ENCODE peak calls at places on chromosome 10, in eight cellular contexts. R is H9, X is spleen, L is OCI-LY7, C is body of pancreas, V is hepatocyte, T is dorsolateral prefrontal cortex, O is transverse colon. P is an unnamed sample.

GRCh38 chr10:49296382-49296781 is 2.6 kb upstream of the C10orf71 start:
- DNase-seq in T (no peak), R (no peak), L (no peak), X (no peak), V (no peak), C (no peak), O (no peak), P (no peak)

GRCh38 chr10:121448768-121449456 is 149.3 kb downstream of the FGFR2 start:
- DNase-seq in T (no peak), R (no peak), X (no peak), O (no peak), V (no peak), L (no peak), C (no peak), P (no peak)

GRCh38 chr10:86087716-86088115 is 278.9 kb downstream of the GRID1 start:
- DNase-seq in L (no peak), O (no peak), X (peak), C (no peak), V (no peak), T (peak), R (no peak), P (no peak)

GRCh38 chr10:108598320-108598695 is 1325.0 kb downstream of the XPNPEP1 start:
- DNase-seq in T (no peak), X (no peak), R (peak), C (no peak), O (no peak), V (no peak), L (no peak), P (no peak)

GRCh38 chr10:104020020-104020419 is 53.1 kb downstream of the SLK start:
- DNase-seq in V (no peak), X (no peak), C (no peak), O (no peak), T (no peak), L (no peak), R (no peak), P (no peak)

GRCh38 chr10:43201545-43202131 is 63.4 kb downstream of the CSGALNACT2 start:
- DNase-seq in R (peak), V (no peak), O (no peak), L (no peak), T (peak), C (peak), X (peak), P (peak)

GRCh38 chr10:108254089-108254488 is 1089.6 kb upstream of the SORCS1 start:
- DNase-seq in O (no peak), R (no peak), C (no peak), L (no peak), X (no peak), T (no peak), V (no peak), P (no peak)

GRCh38 chr10:69335063-69335587 is 56.8 kb downstream of the HK1 start:
- DNase-seq in T (no peak), O (peak), X (peak), L (no peak), C (no peak), R (no peak), V (no peak), P (no peak)

GRCh38 chr10:131726460-131726861 is 174.3 kb upstream of the PPP2R2D start:
- DNase-seq in R (peak), C (peak), T (peak), O (no peak), X (peak), V (peak), L (no peak), P (peak)

GRCh38 chr10:92550924-92551323 is 23.0 kb downstream of the IDE start:
- DNase-seq in L (no peak), T (no peak), R (no peak), V (no peak), C (no peak), O (no peak), X (no peak), P (no peak)

GRCh38 chr10:34031410-34031809 is 696.9 kb upstream of the NRP1 start:
- DNase-seq in R (no peak), T (no peak), L (no peak), X (no peak), O (peak), V (no peak), C (no peak), P (peak)

GRCh38 chr10:811379-811778 is 120.1 kb downstream of the LARP4B start:
- DNase-seq in T (no peak), X (no peak), C (no peak), V (no peak), O (no peak), L (no peak), R (no peak), P (peak)
- TF ChIP-seq CTCF in T (no peak), X (no peak), C (no peak), V (no peak), O (no peak), L (no peak), R (no peak), P (no peak)

DNA sequence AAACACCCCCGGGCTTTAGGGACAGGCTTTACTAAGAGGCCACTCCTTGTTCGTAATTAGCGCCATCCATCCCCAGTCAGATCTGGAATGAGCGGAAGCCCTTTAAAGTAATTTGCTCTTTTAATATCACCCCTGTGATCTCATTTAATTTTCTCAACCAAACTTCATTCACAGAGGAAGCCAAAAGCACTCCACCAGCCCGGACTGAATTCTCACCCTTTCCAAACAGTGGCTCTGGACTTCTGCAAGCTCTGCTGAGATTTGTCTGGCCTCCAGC is 43.1 kb downstream of the UNC5B start:
- DNase-seq in X (no peak), V (no peak), L (no peak), T (no peak), C (no peak), R (no peak), O (no peak), P (no peak)
- H3K27ac ChIP-seq in X (no peak), V (no peak), L (no peak), T (no peak), C (no peak), R (no peak), O (peak), P (no peak)

GRCh38 chr10:65818990-65819389 is 1106.8 kb upstream of the LRRTM3 start:
- DNase-seq in O (no peak), R (no peak), V (no peak), X (no peak), T (no peak), C (no peak), L (no peak), P (no peak)
- TF ChIP-seq CTCF in O (no peak), R (no peak), V (no peak), X (no peak), T (no peak), C (no peak), L (no peak), P (no peak)

DNA sequence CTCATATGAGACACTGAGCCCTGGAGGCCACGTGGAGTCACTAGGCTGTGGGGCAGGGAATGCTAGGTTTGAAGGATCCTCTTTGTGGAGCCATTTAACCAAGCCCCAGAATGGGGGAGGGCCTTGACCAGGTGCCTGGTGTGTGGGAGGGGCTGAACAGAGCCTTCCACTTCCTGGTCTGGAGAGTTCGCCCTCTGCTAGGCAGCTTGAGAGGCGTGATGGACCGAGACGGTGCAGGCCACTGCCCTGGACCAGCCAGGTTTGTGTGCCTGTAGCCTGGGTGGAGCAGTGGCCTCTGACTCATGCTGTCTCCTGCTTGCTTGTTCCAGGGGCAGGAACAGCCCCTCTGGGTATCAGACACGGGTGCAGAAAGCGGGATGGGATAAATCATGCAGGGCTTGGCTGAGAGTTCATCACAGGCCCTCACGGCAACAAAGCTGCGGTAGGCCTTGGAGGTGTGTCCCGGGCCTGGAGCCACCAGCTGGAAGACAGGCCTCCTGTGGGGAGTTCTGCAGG is 27.4 kb downstream of the ADAMTS14 start:
- DNase-seq in X (no peak), V (peak), T (no peak), C (no peak), R (peak), L (peak), O (no peak), P (no peak)
- H3K27ac ChIP-seq in X (no peak), V (no peak), T (no peak), C (no peak), R (no peak), L (no peak), O (no peak), P (no peak)

GRCh38 chr10:26890956-26891355 is 30.2 kb upstream of the ABI1 start:
- DNase-seq in T (no peak), R (peak), O (peak), C (peak), L (peak), V (peak), X (no peak), P (no peak)
- TF ChIP-seq CTCF in T (peak), R (peak), O (peak), C (peak), L (peak), V (peak), X (peak), P (no peak)

DNA sequence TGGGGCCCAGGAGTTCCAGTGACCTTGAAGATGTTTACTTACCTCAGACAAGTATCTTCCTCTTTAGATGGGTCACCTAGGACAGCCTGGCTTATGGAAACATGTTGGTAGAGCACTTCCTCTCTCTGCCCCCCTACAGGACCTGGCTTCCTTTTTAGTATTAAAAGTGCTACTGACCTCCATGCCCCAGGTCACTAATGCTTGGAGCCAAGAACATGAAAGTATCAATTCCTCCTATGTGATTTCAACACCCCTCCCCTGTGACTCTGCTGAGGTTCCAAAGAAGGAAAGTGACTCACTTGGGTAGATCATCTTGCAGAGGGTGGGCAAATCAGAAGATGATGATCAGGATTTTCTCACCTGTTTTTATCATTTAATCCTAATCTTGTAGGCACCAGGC is 125.3 kb upstream of the CCDC6 start:
- DNase-seq in R (no peak), L (no peak), X (no peak), V (no peak), O (no peak), C (no peak), T (no peak), P (no peak)
- H3K27ac ChIP-seq in R (no peak), L (no peak), X (no peak), V (no peak), O (no peak), C (no peak), T (no peak), P (no peak)

P was measured in coronary artery.